ENCODE peak calls at places on chromosomes 6 and 20, in nine cellular contexts. One of them, this sample, is unnamed.

GRCh38 chr6:16999486-17000436 is 102.1 kb upstream of the STMND1 start:
- DNase-seq in IMR-90: peak
- DNase-seq in body of pancreas: peak
- DNase-seq in sigmoid colon: no peak
- DNase-seq in ovary: no peak
- DNase-seq in A549: no peak
- DNase-seq in suprapubic skin: no peak
- DNase-seq in right lobe of liver: no peak
- DNase-seq in Peyer's patch: no peak
- DNase-seq in this sample: no peak

GRCh38 chr6:111306104-111306888 is 176.7 kb downstream of the REV3L start:
- DNase-seq in IMR-90: no peak
- DNase-seq in body of pancreas: no peak
- DNase-seq in sigmoid colon: no peak
- DNase-seq in ovary: no peak
- DNase-seq in A549: no peak
- DNase-seq in suprapubic skin: no peak
- DNase-seq in right lobe of liver: no peak
- DNase-seq in Peyer's patch: no peak
- DNase-seq in this sample: no peak

GRCh38 chr20:62900692-62901584 is 25.4 kb downstream of the DIDO1 start:
- DNase-seq in IMR-90: no peak
- DNase-seq in body of pancreas: peak
- DNase-seq in sigmoid colon: no peak
- DNase-seq in ovary: no peak
- DNase-seq in A549: peak
- DNase-seq in suprapubic skin: no peak
- DNase-seq in right lobe of liver: no peak
- DNase-seq in Peyer's patch: no peak
- DNase-seq in this sample: peak

GRCh38 chr6:125866433-125866832 is 75.7 kb downstream of the NCOA7 start:
- DNase-seq in IMR-90: no peak
- DNase-seq in body of pancreas: no peak
- DNase-seq in sigmoid colon: no peak
- DNase-seq in ovary: no peak
- DNase-seq in A549: no peak
- DNase-seq in suprapubic skin: no peak
- DNase-seq in right lobe of liver: no peak
- DNase-seq in Peyer's patch: no peak
- DNase-seq in this sample: no peak

GRCh38 chr20:48275325-48275724 is 490.0 kb upstream of the SULF2 start:
- DNase-seq in IMR-90: no peak
- DNase-seq in body of pancreas: no peak
- DNase-seq in sigmoid colon: no peak
- DNase-seq in ovary: no peak
- DNase-seq in A549: no peak
- DNase-seq in suprapubic skin: no peak
- DNase-seq in right lobe of liver: no peak
- DNase-seq in Peyer's patch: no peak
- DNase-seq in this sample: no peak

GRCh38 chr6:168150551-168151444 is 71.8 kb upstream of the FRMD1 start:
- DNase-seq in IMR-90: no peak
- DNase-seq in body of pancreas: peak
- DNase-seq in sigmoid colon: peak
- DNase-seq in ovary: no peak
- DNase-seq in A549: no peak
- DNase-seq in suprapubic skin: peak
- DNase-seq in right lobe of liver: no peak
- DNase-seq in Peyer's patch: no peak
- DNase-seq in this sample: no peak

GRCh38 chr6:111837641-111838500 is 35.4 kb downstream of the FYN start:
- DNase-seq in IMR-90: no peak
- DNase-seq in body of pancreas: no peak
- DNase-seq in sigmoid colon: no peak
- DNase-seq in ovary: no peak
- DNase-seq in A549: no peak
- DNase-seq in suprapubic skin: no peak
- DNase-seq in right lobe of liver: no peak
- DNase-seq in Peyer's patch: no peak
- DNase-seq in this sample: no peak

GRCh38 chr6:139754898-139755754 is 380.7 kb upstream of the CITED2 start:
- DNase-seq in IMR-90: no peak
- DNase-seq in body of pancreas: no peak
- DNase-seq in sigmoid colon: no peak
- DNase-seq in ovary: no peak
- DNase-seq in A549: no peak
- DNase-seq in suprapubic skin: no peak
- DNase-seq in right lobe of liver: no peak
- DNase-seq in Peyer's patch: no peak
- DNase-seq in this sample: no peak

GRCh38 chr20:33443512-33444239 is at the start of gene SNTA1:
- DNase-seq in IMR-90: peak
- DNase-seq in body of pancreas: peak
- DNase-seq in sigmoid colon: peak
- DNase-seq in ovary: peak
- DNase-seq in A549: peak
- DNase-seq in suprapubic skin: peak
- DNase-seq in right lobe of liver: peak
- DNase-seq in Peyer's patch: peak
- DNase-seq in this sample: peak

GRCh38 chr6:16918586-16918985 is 157.3 kb upstream of the ATXN1 start:
- DNase-seq in IMR-90: no peak
- DNase-seq in body of pancreas: no peak
- DNase-seq in sigmoid colon: no peak
- DNase-seq in ovary: no peak
- DNase-seq in A549: no peak
- DNase-seq in suprapubic skin: no peak
- DNase-seq in right lobe of liver: no peak
- DNase-seq in Peyer's patch: no peak
- DNase-seq in this sample: no peak

GRCh38 chr6:145731432-145731831 is 3.9 kb downstream of the EPM2A start:
- DNase-seq in IMR-90: no peak
- DNase-seq in body of pancreas: no peak
- DNase-seq in sigmoid colon: no peak
- DNase-seq in ovary: no peak
- DNase-seq in A549: no peak
- DNase-seq in suprapubic skin: no peak
- DNase-seq in right lobe of liver: no peak
- DNase-seq in Peyer's patch: no peak
- DNase-seq in this sample: no peak

GRCh38 chr20:63573739-63574131 is 304 bp downstream of the HELZ2 start:
- DNase-seq in IMR-90: no peak
- DNase-seq in body of pancreas: no peak
- DNase-seq in sigmoid colon: no peak
- DNase-seq in ovary: no peak
- DNase-seq in A549: no peak
- DNase-seq in suprapubic skin: no peak
- DNase-seq in right lobe of liver: no peak
- DNase-seq in Peyer's patch: no peak
- DNase-seq in this sample: no peak

GRCh38 chr20:24648481-24648880 is 179.1 kb downstream of the SYNDIG1 start:
- DNase-seq in IMR-90: no peak
- DNase-seq in body of pancreas: no peak
- DNase-seq in sigmoid colon: peak
- DNase-seq in ovary: no peak
- DNase-seq in A549: no peak
- DNase-seq in suprapubic skin: peak
- DNase-seq in right lobe of liver: no peak
- DNase-seq in Peyer's patch: peak
- DNase-seq in this sample: no peak

GRCh38 chr20:21517566-21518277 is 3.9 kb upstream of the NKX2-2 start:
- DNase-seq in IMR-90: no peak
- DNase-seq in body of pancreas: no peak
- DNase-seq in sigmoid colon: no peak
- DNase-seq in ovary: no peak
- DNase-seq in A549: no peak
- DNase-seq in suprapubic skin: no peak
- DNase-seq in right lobe of liver: no peak
- DNase-seq in Peyer's patch: no peak
- DNase-seq in this sample: no peak

GRCh38 chr20:37358366-37359150 is 12.6 kb downstream of the SRC start:
- DNase-seq in IMR-90: no peak
- DNase-seq in body of pancreas: no peak
- DNase-seq in sigmoid colon: peak
- DNase-seq in ovary: peak
- DNase-seq in A549: no peak
- DNase-seq in suprapubic skin: no peak
- DNase-seq in right lobe of liver: no peak
- DNase-seq in Peyer's patch: peak
- DNase-seq in this sample: peak

GRCh38 chr6:63802606-63803206 is 167.1 kb downstream of the PHF3 start:
- DNase-seq in IMR-90: peak
- DNase-seq in body of pancreas: peak
- DNase-seq in sigmoid colon: no peak
- DNase-seq in ovary: no peak
- DNase-seq in A549: no peak
- DNase-seq in suprapubic skin: no peak
- DNase-seq in right lobe of liver: no peak
- DNase-seq in Peyer's patch: no peak
- DNase-seq in this sample: no peak

GRCh38 chr20:60584221-60584620 is 626.0 kb downstream of the CDH26 start:
- DNase-seq in IMR-90: no peak
- DNase-seq in body of pancreas: no peak
- DNase-seq in sigmoid colon: no peak
- DNase-seq in ovary: no peak
- DNase-seq in A549: no peak
- DNase-seq in suprapubic skin: no peak
- DNase-seq in right lobe of liver: no peak
- DNase-seq in Peyer's patch: no peak
- DNase-seq in this sample: no peak

GRCh38 chr6:90646936-90647335 is 60.1 kb upstream of the MAP3K7 start:
- DNase-seq in IMR-90: peak
- DNase-seq in body of pancreas: no peak
- DNase-seq in sigmoid colon: no peak
- DNase-seq in ovary: no peak
- DNase-seq in A549: no peak
- DNase-seq in suprapubic skin: no peak
- DNase-seq in right lobe of liver: no peak
- DNase-seq in Peyer's patch: no peak
- DNase-seq in this sample: no peak

GRCh38 chr6:52489881-52490280 is 69.7 kb downstream of the EFHC1 start:
- DNase-seq in IMR-90: no peak
- DNase-seq in body of pancreas: no peak
- DNase-seq in sigmoid colon: no peak
- DNase-seq in ovary: no peak
- DNase-seq in A549: no peak
- DNase-seq in suprapubic skin: no peak
- DNase-seq in right lobe of liver: no peak
- DNase-seq in Peyer's patch: no peak
- DNase-seq in this sample: no peak

GRCh38 chr6:11852061-11852619 is 73.5 kb upstream of the ADTRP start:
- DNase-seq in IMR-90: no peak
- DNase-seq in body of pancreas: no peak
- DNase-seq in sigmoid colon: no peak
- DNase-seq in ovary: no peak
- DNase-seq in A549: no peak
- DNase-seq in suprapubic skin: no peak
- DNase-seq in right lobe of liver: no peak
- DNase-seq in Peyer's patch: no peak
- DNase-seq in this sample: no peak
- H3K27ac ChIP-seq in IMR-90: no peak
- H3K27ac ChIP-seq in body of pancreas: no peak
- H3K27ac ChIP-seq in sigmoid colon: no peak
- H3K27ac ChIP-seq in ovary: no peak
- H3K27ac ChIP-seq in A549: no peak
- H3K27ac ChIP-seq in suprapubic skin: no peak
- H3K27ac ChIP-seq in right lobe of liver: no peak
- H3K27ac ChIP-seq in Peyer's patch: no peak
- H3K27ac ChIP-seq in this sample: no peak

GRCh38 chr6:118932421-118932820 is 2.5 kb downstream of the MCM9 start:
- DNase-seq in IMR-90: peak
- DNase-seq in body of pancreas: no peak
- DNase-seq in sigmoid colon: no peak
- DNase-seq in ovary: no peak
- DNase-seq in A549: no peak
- DNase-seq in suprapubic skin: no peak
- DNase-seq in right lobe of liver: no peak
- DNase-seq in Peyer's patch: no peak
- DNase-seq in this sample: no peak

GRCh38 chr6:118936304-118936703 is 1.3 kb upstream of the MCM9 start:
- DNase-seq in IMR-90: no peak
- DNase-seq in body of pancreas: no peak
- DNase-seq in sigmoid colon: no peak
- DNase-seq in ovary: no peak
- DNase-seq in A549: no peak
- DNase-seq in suprapubic skin: no peak
- DNase-seq in right lobe of liver: no peak
- DNase-seq in Peyer's patch: no peak
- DNase-seq in this sample: no peak

GRCh38 chr6:118935331-118935668 is 341 bp upstream of the MCM9 start:
- DNase-seq in IMR-90: no peak
- DNase-seq in body of pancreas: no peak
- DNase-seq in sigmoid colon: no peak
- DNase-seq in ovary: no peak
- DNase-seq in A549: no peak
- DNase-seq in suprapubic skin: no peak
- DNase-seq in right lobe of liver: no peak
- DNase-seq in Peyer's patch: no peak
- DNase-seq in this sample: no peak

GRCh38 chr6:118933855-118934460 is 1.0 kb downstream of the MCM9 start:
- DNase-seq in IMR-90: no peak
- DNase-seq in body of pancreas: no peak
- DNase-seq in sigmoid colon: no peak
- DNase-seq in ovary: no peak
- DNase-seq in A549: no peak
- DNase-seq in suprapubic skin: no peak
- DNase-seq in right lobe of liver: no peak
- DNase-seq in Peyer's patch: no peak
- DNase-seq in this sample: no peak

GRCh38 chr6:118934461-118935330 is at the start of gene MCM9:
- DNase-seq in IMR-90: peak
- DNase-seq in body of pancreas: peak
- DNase-seq in sigmoid colon: peak
- DNase-seq in ovary: peak
- DNase-seq in A549: peak
- DNase-seq in suprapubic skin: peak
- DNase-seq in right lobe of liver: peak
- DNase-seq in Peyer's patch: peak
- DNase-seq in this sample: peak
- TF ChIP-seq POLR2A in IMR-90: peak
- TF ChIP-seq POLR2A in body of pancreas: peak
- TF ChIP-seq POLR2A in sigmoid colon: peak
- TF ChIP-seq POLR2A in ovary: no peak
- TF ChIP-seq POLR2A in A549: peak
- TF ChIP-seq POLR2A in suprapubic skin: peak
- TF ChIP-seq POLR2A in right lobe of liver: peak
- TF ChIP-seq POLR2A in Peyer's patch: peak
- TF ChIP-seq POLR2A in this sample: no peak

GRCh38 chr20:31667315-31668285 is 29.9 kb downstream of the COX4I2 start:
- DNase-seq in IMR-90: no peak
- DNase-seq in body of pancreas: no peak
- DNase-seq in sigmoid colon: no peak
- DNase-seq in ovary: no peak
- DNase-seq in A549: no peak
- DNase-seq in suprapubic skin: no peak
- DNase-seq in right lobe of liver: no peak
- DNase-seq in Peyer's patch: no peak
- DNase-seq in this sample: no peak
- H3K27ac ChIP-seq in IMR-90: no peak
- H3K27ac ChIP-seq in body of pancreas: peak
- H3K27ac ChIP-seq in sigmoid colon: peak
- H3K27ac ChIP-seq in ovary: no peak
- H3K27ac ChIP-seq in A549: peak
- H3K27ac ChIP-seq in suprapubic skin: peak
- H3K27ac ChIP-seq in right lobe of liver: peak
- H3K27ac ChIP-seq in Peyer's patch: peak
- H3K27ac ChIP-seq in this sample: peak

GRCh38 chr20:58895796-58896180 is 43.3 kb downstream of the GNAS start:
- DNase-seq in IMR-90: no peak
- DNase-seq in body of pancreas: no peak
- DNase-seq in sigmoid colon: no peak
- DNase-seq in ovary: no peak
- DNase-seq in A549: no peak
- DNase-seq in suprapubic skin: no peak
- DNase-seq in right lobe of liver: no peak
- DNase-seq in Peyer's patch: no peak
- DNase-seq in this sample: no peak
- TF ChIP-seq POLR2A in IMR-90: no peak
- TF ChIP-seq POLR2A in body of pancreas: no peak
- TF ChIP-seq POLR2A in sigmoid colon: no peak
- TF ChIP-seq POLR2A in ovary: no peak
- TF ChIP-seq POLR2A in A549: no peak
- TF ChIP-seq POLR2A in suprapubic skin: no peak
- TF ChIP-seq POLR2A in right lobe of liver: no peak
- TF ChIP-seq POLR2A in Peyer's patch: no peak
- TF ChIP-seq POLR2A in this sample: no peak